ENCODE peak calls at places on chromosomes 1 and 21, in five cellular contexts. One of them, this sample, is unnamed.

GRCh38 chr1:20371411-20371810 is 80.7 kb downstream of the VWA5B1 start:
- DNase-seq in A549: no peak
- DNase-seq in GM12878: no peak
- DNase-seq in sigmoid colon: peak; percentile 21
- DNase-seq in stomach: no peak
- DNase-seq in this sample: no peak

GRCh38 chr1:36652586-36652985 is 169.9 kb upstream of the CSF3R start:
- DNase-seq in A549: no peak
- DNase-seq in GM12878: no peak
- DNase-seq in sigmoid colon: no peak
- DNase-seq in stomach: no peak
- DNase-seq in this sample: no peak

GRCh38 chr1:114707604-114708003 is 9.0 kb downstream of the NRAS start:
- DNase-seq in A549: no peak
- DNase-seq in GM12878: no peak
- DNase-seq in sigmoid colon: no peak
- DNase-seq in stomach: no peak
- DNase-seq in this sample: no peak

GRCh38 chr1:106952766-106953165 is 103.7 kb upstream of the PRMT6 start:
- DNase-seq in A549: no peak
- DNase-seq in GM12878: no peak
- DNase-seq in sigmoid colon: no peak
- DNase-seq in stomach: no peak
- DNase-seq in this sample: no peak

GRCh38 chr1:118254001-118254400 is 69.0 kb upstream of the SPAG17 start:
- DNase-seq in A549: no peak
- DNase-seq in GM12878: no peak
- DNase-seq in sigmoid colon: no peak
- DNase-seq in stomach: no peak
- DNase-seq in this sample: no peak

GRCh38 chr1:183079697-183080096 is 56.5 kb downstream of the LAMC1 start:
- DNase-seq in A549: no peak
- DNase-seq in GM12878: no peak
- DNase-seq in sigmoid colon: no peak
- DNase-seq in stomach: no peak
- DNase-seq in this sample: no peak

GRCh38 chr1:100502052-100502792 is 35.7 kb upstream of the GPR88 start:
- DNase-seq in A549: no peak
- DNase-seq in GM12878: no peak
- DNase-seq in sigmoid colon: no peak
- DNase-seq in stomach: no peak
- DNase-seq in this sample: no peak

GRCh38 chr1:221487781-221488520 is 253.9 kb downstream of the DUSP10 start:
- DNase-seq in A549: peak; percentile 28
- DNase-seq in GM12878: no peak
- DNase-seq in sigmoid colon: no peak
- DNase-seq in stomach: no peak
- DNase-seq in this sample: no peak

GRCh38 chr1:200198247-200198646 is 170.7 kb downstream of the NR5A2 start:
- DNase-seq in A549: no peak
- DNase-seq in GM12878: no peak
- DNase-seq in sigmoid colon: no peak
- DNase-seq in stomach: no peak
- DNase-seq in this sample: no peak

GRCh38 chr1:243585982-243586381 is 264.1 kb downstream of the AKT3 start:
- DNase-seq in A549: no peak
- DNase-seq in GM12878: no peak
- DNase-seq in sigmoid colon: no peak
- DNase-seq in stomach: no peak
- DNase-seq in this sample: no peak

GRCh38 chr1:203916756-203917155 is 55.4 kb downstream of the SNRPE start:
- DNase-seq in A549: no peak
- DNase-seq in GM12878: no peak
- DNase-seq in sigmoid colon: no peak
- DNase-seq in stomach: no peak
- DNase-seq in this sample: no peak

GRCh38 chr21:38712076-38712475 is 93.7 kb upstream of the ETS2 start:
- DNase-seq in A549: peak; percentile 3
- DNase-seq in GM12878: no peak
- DNase-seq in sigmoid colon: no peak
- DNase-seq in stomach: no peak
- DNase-seq in this sample: no peak

GRCh38 chr1:203593723-203594122 is 32.9 kb upstream of the ATP2B4 start:
- DNase-seq in A549: peak; percentile 40
- DNase-seq in GM12878: no peak
- DNase-seq in sigmoid colon: peak; percentile 70
- DNase-seq in stomach: peak; percentile 59
- DNase-seq in this sample: no peak

GRCh38 chr1:99763956-99764355 is 2.5 kb downstream of the FRRS1 start:
- DNase-seq in A549: no peak
- DNase-seq in GM12878: no peak
- DNase-seq in sigmoid colon: no peak
- DNase-seq in stomach: no peak
- DNase-seq in this sample: no peak

GRCh38 chr1:29243863-29244185 is 7.5 kb downstream of the PTPRU start:
- DNase-seq in A549: no peak
- DNase-seq in GM12878: no peak
- DNase-seq in sigmoid colon: peak; percentile 48
- DNase-seq in stomach: no peak
- DNase-seq in this sample: no peak

GRCh38 chr21:16047857-16048256 is 318.1 kb downstream of the USP25 start:
- DNase-seq in A549: no peak
- DNase-seq in GM12878: no peak
- DNase-seq in sigmoid colon: no peak
- DNase-seq in stomach: no peak
- DNase-seq in this sample: no peak

GRCh38 chr1:16474166-16474800 is 33.8 kb downstream of the NECAP2 start:
- DNase-seq in A549: no peak
- DNase-seq in GM12878: no peak
- DNase-seq in sigmoid colon: peak; percentile 60
- DNase-seq in stomach: no peak
- DNase-seq in this sample: no peak

GRCh38 chr21:37758997-37759396 is 157.3 kb downstream of the KCNJ6 start:
- DNase-seq in A549: peak; percentile 23
- DNase-seq in GM12878: no peak
- DNase-seq in sigmoid colon: no peak
- DNase-seq in stomach: peak; percentile 51
- DNase-seq in this sample: no peak

GRCh38 chr1:62070384-62071011 is 124.2 kb upstream of the L1TD1 start:
- DNase-seq in A549: peak; percentile 11
- DNase-seq in GM12878: no peak
- DNase-seq in sigmoid colon: no peak
- DNase-seq in stomach: no peak
- DNase-seq in this sample: peak; percentile 13

GRCh38 chr21:29077651-29078090 is 4.2 kb upstream of the CCT8 start:
- DNase-seq in A549: peak; percentile 28
- DNase-seq in GM12878: peak; percentile 45
- DNase-seq in sigmoid colon: no peak
- DNase-seq in stomach: no peak
- DNase-seq in this sample: no peak

GRCh38 chr1:215140135-215140534 is 57.6 kb downstream of the KCNK2 start:
- DNase-seq in A549: no peak
- DNase-seq in GM12878: no peak
- DNase-seq in sigmoid colon: no peak
- DNase-seq in stomach: no peak
- DNase-seq in this sample: no peak

GRCh38 chr1:203629509-203630082 is 3.0 kb downstream of the ATP2B4 start:
- DNase-seq in A549: no peak
- DNase-seq in GM12878: no peak
- DNase-seq in sigmoid colon: peak; percentile 91
- DNase-seq in stomach: peak; percentile 69
- DNase-seq in this sample: peak; percentile 43

GRCh38 chr21:38027901-38028300 is 111.6 kb upstream of the KCNJ6 start:
- DNase-seq in A549: peak; percentile 6
- DNase-seq in GM12878: no peak
- DNase-seq in sigmoid colon: no peak
- DNase-seq in stomach: no peak
- DNase-seq in this sample: no peak

GRCh38 chr1:239308701-239309333 is 77.6 kb upstream of the CHRM3 start:
- DNase-seq in A549: no peak
- DNase-seq in GM12878: no peak
- DNase-seq in sigmoid colon: no peak
- DNase-seq in stomach: peak; percentile 67
- DNase-seq in this sample: no peak

GRCh38 chr1:38502772-38503171 is 356.8 kb downstream of the RRAGC start:
- DNase-seq in A549: no peak
- DNase-seq in GM12878: no peak
- DNase-seq in sigmoid colon: no peak
- DNase-seq in stomach: no peak
- DNase-seq in this sample: no peak

GRCh38 chr1:107247679-107248078 is 106.8 kb downstream of the NTNG1 start:
- DNase-seq in A549: no peak
- DNase-seq in GM12878: no peak
- DNase-seq in sigmoid colon: no peak
- DNase-seq in stomach: no peak
- DNase-seq in this sample: no peak

GRCh38 chr21:39633043-39633442 is 20.3 kb downstream of the B3GALT5 start:
- DNase-seq in A549: peak; percentile 36
- DNase-seq in GM12878: no peak
- DNase-seq in sigmoid colon: no peak
- DNase-seq in stomach: no peak
- DNase-seq in this sample: no peak

GRCh38 chr21:37435120-37435519 is 68.5 kb downstream of the DYRK1A start:
- DNase-seq in A549: no peak
- DNase-seq in GM12878: no peak
- DNase-seq in sigmoid colon: peak; percentile 72
- DNase-seq in stomach: no peak
- DNase-seq in this sample: no peak

GRCh38 chr1:59113876-59114457 is 182.9 kb upstream of the FGGY start:
- DNase-seq in A549: no peak
- DNase-seq in GM12878: no peak
- DNase-seq in sigmoid colon: no peak
- DNase-seq in stomach: no peak
- DNase-seq in this sample: no peak

GRCh38 chr1:59116920-59117542 is 179.9 kb upstream of the FGGY start:
- DNase-seq in A549: no peak
- DNase-seq in GM12878: no peak
- DNase-seq in sigmoid colon: no peak
- DNase-seq in stomach: no peak
- DNase-seq in this sample: no peak

GRCh38 chr1:59110287-59110686 is 186.6 kb upstream of the FGGY start:
- DNase-seq in A549: no peak
- DNase-seq in GM12878: no peak
- DNase-seq in sigmoid colon: no peak
- DNase-seq in stomach: no peak
- DNase-seq in this sample: no peak

DNA sequence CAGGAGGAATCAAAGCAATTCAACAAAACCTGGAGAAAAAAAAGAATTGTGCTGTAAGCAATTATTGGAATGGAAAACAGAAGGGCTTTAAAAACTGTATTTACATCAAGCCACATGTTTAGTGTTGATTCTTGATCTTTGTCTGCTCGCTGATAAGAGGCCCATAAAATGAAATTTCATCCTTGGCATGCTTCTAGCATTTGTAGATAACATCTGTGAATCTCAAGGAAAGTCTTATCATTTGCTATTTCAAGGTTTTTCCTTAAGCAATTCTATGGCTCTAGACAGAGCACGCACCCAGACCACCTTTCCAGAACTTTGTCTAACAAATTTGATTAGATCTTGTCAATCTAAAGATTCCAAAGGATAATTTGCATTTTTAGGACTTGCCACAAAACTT is 181.0 kb upstream of the FGGY start:
- DNase-seq in A549: no peak
- DNase-seq in GM12878: no peak
- DNase-seq in sigmoid colon: no peak
- DNase-seq in stomach: no peak
- DNase-seq in this sample: no peak
- TF ChIP-seq EP300 in A549: no peak
- TF ChIP-seq EP300 in GM12878: no peak
- TF ChIP-seq EP300 in sigmoid colon: no peak
- TF ChIP-seq EP300 in stomach: no peak
- TF ChIP-seq EP300 in this sample: no peak

GRCh38 chr1:58939666-58940370 is 156.0 kb upstream of the JUN start:
- DNase-seq in A549: no peak
- DNase-seq in GM12878: no peak
- DNase-seq in sigmoid colon: no peak
- DNase-seq in stomach: no peak
- DNase-seq in this sample: no peak
- TF ChIP-seq EP300 in A549: no peak
- TF ChIP-seq EP300 in GM12878: no peak
- TF ChIP-seq EP300 in sigmoid colon: no peak
- TF ChIP-seq EP300 in stomach: no peak
- TF ChIP-seq EP300 in this sample: no peak

GRCh38 chr1:67556297-67556900 is 126.2 kb upstream of the SERBP1 start:
- DNase-seq in A549: no peak
- DNase-seq in GM12878: no peak
- DNase-seq in sigmoid colon: no peak
- DNase-seq in stomach: no peak
- DNase-seq in this sample: no peak

GRCh38 chr1:67551375-67551774 is 121.2 kb upstream of the SERBP1 start:
- DNase-seq in A549: no peak
- DNase-seq in GM12878: no peak
- DNase-seq in sigmoid colon: no peak
- DNase-seq in stomach: no peak
- DNase-seq in this sample: no peak

GRCh38 chr1:67557731-67558448 is 127.1 kb upstream of the GADD45A start:
- DNase-seq in A549: no peak
- DNase-seq in GM12878: no peak
- DNase-seq in sigmoid colon: no peak
- DNase-seq in stomach: no peak
- DNase-seq in this sample: no peak

GRCh38 chr1:67555487-67556296 is 125.5 kb upstream of the SERBP1 start:
- DNase-seq in A549: no peak
- DNase-seq in GM12878: no peak
- DNase-seq in sigmoid colon: no peak
- DNase-seq in stomach: no peak
- DNase-seq in this sample: no peak

GRCh38 chr1:67552336-67552759 is 122.1 kb upstream of the SERBP1 start:
- DNase-seq in A549: no peak
- DNase-seq in GM12878: no peak
- DNase-seq in sigmoid colon: no peak
- DNase-seq in stomach: peak; percentile 60
- DNase-seq in this sample: no peak
- TF ChIP-seq EP300 in A549: no peak
- TF ChIP-seq EP300 in GM12878: no peak
- TF ChIP-seq EP300 in sigmoid colon: no peak
- TF ChIP-seq EP300 in stomach: no peak
- TF ChIP-seq EP300 in this sample: no peak

GRCh38 chr1:156816561-156817328 is at the start of gene SH2D2A:
- DNase-seq in A549: no peak
- DNase-seq in GM12878: peak; percentile 71
- DNase-seq in sigmoid colon: peak; percentile 78
- DNase-seq in stomach: peak; percentile 65
- DNase-seq in this sample: no peak

GRCh38 chr1:156815851-156816536 is 654 bp downstream of the SH2D2A start:
- DNase-seq in A549: no peak
- DNase-seq in GM12878: no peak
- DNase-seq in sigmoid colon: no peak
- DNase-seq in stomach: no peak
- DNase-seq in this sample: no peak

GRCh38 chr1:156814571-156815260 is 1.9 kb downstream of the SH2D2A start:
- DNase-seq in A549: no peak
- DNase-seq in GM12878: no peak
- DNase-seq in sigmoid colon: no peak
- DNase-seq in stomach: no peak
- DNase-seq in this sample: no peak

GRCh38 chr1:156813750-156814570 is 2.7 kb downstream of the SH2D2A start:
- DNase-seq in A549: peak; percentile 73
- DNase-seq in GM12878: no peak
- DNase-seq in sigmoid colon: peak; percentile 83
- DNase-seq in stomach: peak; percentile 72
- DNase-seq in this sample: peak; percentile 33

GRCh38 chr1:156815307-156815826 is 1.3 kb downstream of the SH2D2A start:
- DNase-seq in A549: peak; percentile 27
- DNase-seq in GM12878: no peak
- DNase-seq in sigmoid colon: peak; percentile 92
- DNase-seq in stomach: no peak
- DNase-seq in this sample: peak; percentile 26
- TF ChIP-seq EP300 in A549: no peak
- TF ChIP-seq EP300 in GM12878: no peak
- TF ChIP-seq EP300 in sigmoid colon: no peak
- TF ChIP-seq EP300 in stomach: no peak
- TF ChIP-seq EP300 in this sample: peak; percentile 59